ENCODE peak calls at places on chromosomes 2 and 18, in ten cellular contexts. I is RWPE1, B is left ventricle myocardium inferior, Z is body of pancreas, U is endothelial cell of umbilical vein, T is GM12865, W is AG04450, R is neural crest cell, N is HFFc6, F is lower lobe of right lung. K is an unnamed sample.

GRCh38 chr2:11155326-11156059 is at the start of gene SLC66A3:
- DNase-seq in F (peak; percentile 91), I (no peak), U (peak; percentile 87), N (peak; percentile 75), T (peak; percentile 89), R (no peak), W (peak; percentile 71), B (no peak), Z (no peak), K (peak; percentile 92)

GRCh38 chr2:237879991-237880560 is 20.7 kb downstream of the RAMP1 start:
- DNase-seq in B (no peak), W (no peak), T (no peak), U (no peak), R (no peak), N (no peak), F (peak; percentile 10), I (no peak), Z (no peak), K (no peak)

GRCh38 chr2:109318150-109318948 is 189.3 kb downstream of the SH3RF3 start:
- DNase-seq in T (no peak), F (peak; percentile 59), I (no peak), U (no peak), N (peak; percentile 85), Z (peak; percentile 56), W (peak; percentile 83), B (peak; percentile 86), R (no peak), K (no peak)

GRCh38 chr2:45595724-45596435 is 15.2 kb downstream of the SRBD1 start:
- DNase-seq in R (no peak), U (peak; percentile 56), I (peak; percentile 42), B (peak; percentile 36), Z (peak; percentile 44), N (peak; percentile 76), F (peak; percentile 45), W (no peak), T (no peak), K (no peak)

GRCh38 chr18:79506191-79507075 is 110.7 kb downstream of the NFATC1 start:
- DNase-seq in T (no peak), N (no peak), F (peak; percentile 45), W (no peak), R (no peak), I (no peak), Z (no peak), U (no peak), B (peak; percentile 69), K (no peak)

GRCh38 chr2:232343816-232344215 is 34.7 kb upstream of the ALPP start:
- DNase-seq in W (no peak), F (no peak), U (no peak), R (no peak), B (no peak), I (no peak), N (no peak), T (no peak), Z (no peak), K (no peak)

GRCh38 chr2:232292395-232293154 is 86.0 kb upstream of the ALPP start:
- DNase-seq in B (peak; percentile 36), U (peak; percentile 57), W (peak; percentile 20), I (no peak), N (peak; percentile 41), Z (peak; percentile 52), T (peak; percentile 78), R (peak; percentile 65), F (peak; percentile 60), K (no peak)

GRCh38 chr2:241976296-241976695 is 106.8 kb downstream of the RTP5 start:
- DNase-seq in F (no peak), U (no peak), I (no peak), T (no peak), R (no peak), Z (no peak), W (no peak), N (no peak), B (no peak), K (no peak)

GRCh38 chr2:101251844-101252407 is 760 bp upstream of the CNOT11 start:
- DNase-seq in Z (peak; percentile 76), I (peak; percentile 82), F (no peak), N (no peak), U (no peak), B (no peak), T (peak; percentile 33), W (no peak), R (no peak), K (no peak)

GRCh38 chr2:95348609-95349567 is 51.7 kb downstream of the KCNIP3 start:
- DNase-seq in T (no peak), U (no peak), N (no peak), F (no peak), R (no peak), B (peak; percentile 36), Z (no peak), W (no peak), I (no peak), K (no peak)

GRCh38 chr18:63253018-63253417 is 66.6 kb downstream of the BCL2 start:
- DNase-seq in R (no peak), F (no peak), U (no peak), W (no peak), B (no peak), I (no peak), Z (no peak), T (no peak), N (no peak), K (no peak)

GRCh38 chr2:12941203-12941602 is 224.5 kb downstream of the TRIB2 start:
- DNase-seq in R (no peak), F (no peak), N (no peak), T (no peak), B (no peak), W (no peak), U (no peak), I (no peak), Z (no peak), K (no peak)

DNA sequence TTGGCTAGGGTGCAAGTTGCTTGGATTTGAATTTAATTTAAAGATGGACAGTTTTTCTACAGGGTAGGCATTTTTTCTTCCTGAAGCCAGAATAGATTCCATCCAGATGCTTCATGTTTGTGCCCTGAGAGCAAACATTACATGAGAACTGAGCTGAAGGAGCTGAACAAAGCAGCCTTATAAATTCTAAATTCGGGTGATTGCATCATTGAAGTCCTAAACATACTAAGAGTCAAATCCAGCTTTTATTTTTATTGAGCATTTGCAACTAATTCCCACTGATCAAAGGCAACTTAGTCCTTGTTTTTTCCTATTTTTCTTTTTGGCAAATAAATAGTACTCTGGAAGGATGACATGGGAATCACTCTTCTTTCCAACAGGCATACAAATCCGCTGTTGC is 828.0 kb downstream of the SLC4A3 start:
- DNase-seq in Z (no peak), R (no peak), F (no peak), I (no peak), T (no peak), B (no peak), U (no peak), N (peak; percentile 58), W (peak; percentile 26), K (no peak)
- TF ChIP-seq CTCF in Z (no peak), R (no peak), F (no peak), I (no peak), T (no peak), B (no peak), U (no peak), N (no peak), W (no peak), K (no peak)

GRCh38 chr2:155815851-155816250 is 516.7 kb downstream of the NR4A2 start:
- DNase-seq in W (no peak), B (no peak), Z (no peak), N (no peak), F (no peak), R (no peak), T (peak; percentile 60), U (peak; percentile 67), I (no peak), K (peak; percentile 11)
- TF ChIP-seq CTCF in W (no peak), B (no peak), Z (no peak), N (no peak), F (peak; percentile 17), R (peak; percentile 52), T (peak; percentile 64), U (peak; percentile 45), I (no peak), K (peak; percentile 52)

GRCh38 chr18:55858661-55859111 is 270.7 kb upstream of the TCF4 start:
- DNase-seq in I (no peak), W (no peak), R (no peak), U (no peak), F (no peak), Z (no peak), B (no peak), T (no peak), N (no peak), K (no peak)

GRCh38 chr18:55859116-55859515 is 271.1 kb upstream of the TCF4 start:
- DNase-seq in F (no peak), Z (no peak), T (no peak), B (no peak), N (no peak), U (no peak), I (no peak), R (no peak), W (no peak), K (no peak)

GRCh38 chr18:55863876-55864275 is 275.9 kb upstream of the TCF4 start:
- DNase-seq in N (no peak), T (no peak), U (peak; percentile 35), F (no peak), I (no peak), W (no peak), B (peak; percentile 25), R (no peak), Z (no peak), K (no peak)

GRCh38 chr18:55862693-55863485 is 274.9 kb upstream of the TCF4 start:
- DNase-seq in I (no peak), N (no peak), Z (no peak), F (no peak), W (no peak), T (no peak), R (no peak), B (no peak), U (no peak), K (no peak)

DNA sequence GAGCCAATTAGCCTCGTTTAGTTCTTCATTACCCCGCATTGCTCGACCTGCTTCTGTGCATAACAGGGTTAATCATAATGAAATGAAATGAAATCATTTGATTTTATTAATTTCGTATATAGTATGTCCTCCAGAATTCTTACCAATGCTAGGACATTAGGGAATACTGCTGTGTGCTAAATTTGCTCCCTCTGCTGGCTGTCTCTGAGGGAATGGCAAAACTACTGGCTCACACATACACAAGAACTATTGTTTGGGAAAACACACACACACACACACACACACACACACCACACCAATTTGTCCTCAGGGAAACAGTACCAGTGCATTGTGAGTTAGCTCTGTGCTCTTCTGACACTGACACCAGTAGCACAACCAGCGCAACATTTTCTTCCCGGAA is 273.3 kb upstream of the TCF4 start:
- DNase-seq in I (no peak), U (peak; percentile 65), B (no peak), F (no peak), Z (no peak), W (no peak), R (no peak), N (peak; percentile 57), T (no peak), K (no peak)
- TF ChIP-seq CTCF in I (peak; percentile 25), U (peak; percentile 44), B (peak; percentile 58), F (peak; percentile 32), Z (peak; percentile 18), W (peak; percentile 67), R (peak; percentile 56), N (peak; percentile 78), T (peak; percentile 18), K (peak; percentile 52)

DNA sequence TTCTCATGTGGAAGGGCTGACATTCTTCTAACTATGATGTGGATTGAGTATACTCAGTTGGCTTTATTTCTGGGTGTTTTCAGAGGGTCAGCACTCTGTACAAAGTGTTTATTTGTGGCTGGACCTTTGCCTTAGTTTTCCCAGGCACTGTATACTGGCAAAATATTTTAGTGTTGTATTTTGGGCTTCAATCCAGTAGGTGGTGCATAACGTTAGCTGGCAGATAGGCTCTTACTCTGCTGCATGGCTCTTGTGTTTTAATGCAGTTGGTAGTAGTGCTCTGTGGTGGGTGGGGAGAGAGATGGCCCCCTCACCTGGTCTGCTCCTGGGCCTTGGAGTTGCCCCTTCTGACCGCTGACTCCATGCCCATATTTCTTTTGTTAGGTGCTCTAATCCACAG is 75.6 kb upstream of the REG3A start:
- DNase-seq in W (no peak), Z (no peak), R (no peak), I (no peak), B (no peak), T (no peak), U (no peak), N (no peak), F (no peak), K (no peak)
- TF ChIP-seq CTCF in W (no peak), Z (peak; percentile 38), R (peak; percentile 37), I (no peak), B (no peak), T (no peak), U (no peak), N (no peak), F (no peak), K (no peak)

K was measured in D721Med.